ENCODE peak calls at places on chromosomes 1 and 21, in four cellular contexts. X is IMR-90, U is endothelial cell of umbilical vein, W is GM12878. A is an unnamed sample.

GRCh38 chr1:161440312-161440894 is 64.9 kb upstream of the FCGR2A start:
- DNase-seq in X (peak; percentile 53), U (peak; percentile 51), W (peak; percentile 23), A (peak; percentile 82)

GRCh38 chr1:56811331-56811730 is 7.9 kb downstream of the FYB2 start:
- DNase-seq in X (no peak), W (no peak), U (no peak), A (no peak)

GRCh38 chr1:68230901-68231626 is 1.3 kb downstream of the WLS start:
- DNase-seq in W (no peak), X (no peak), U (no peak), A (no peak)

GRCh38 chr21:40618216-40618615 is 228.7 kb downstream of the DSCAM start:
- DNase-seq in W (no peak), U (no peak), X (no peak), A (no peak)

GRCh38 chr1:89633745-89634625 is 1.1 kb downstream of the LRRC8C start:
- DNase-seq in U (peak; percentile 55), W (no peak), X (peak; percentile 48), A (peak; percentile 30)

GRCh38 chr1:39047374-39048229 is 21.5 kb downstream of the NDUFS5 start:
- DNase-seq in X (peak; percentile 87), W (peak; percentile 30), U (peak; percentile 87), A (peak; percentile 66)

GRCh38 chr21:15255359-15256157 is 190.8 kb upstream of the NRIP1 start:
- DNase-seq in X (no peak), W (no peak), U (no peak), A (no peak)

GRCh38 chr1:6185635-6186382 is 5.7 kb upstream of the CHD5 start:
- DNase-seq in W (no peak), U (peak; percentile 26), X (peak; percentile 41), A (no peak)

GRCh38 chr1:115641762-115642167 is at the start of gene VANGL1:
- DNase-seq in W (no peak), U (peak; percentile 53), X (peak; percentile 49), A (peak; percentile 94)

GRCh38 chr1:67850611-67851075 is 17.4 kb upstream of the GNG12 start:
- DNase-seq in X (peak; percentile 92), U (peak; percentile 97), W (no peak), A (no peak)

GRCh38 chr1:226549094-226549936 is 751 bp downstream of the STUM start:
- DNase-seq in W (no peak), U (no peak), X (no peak), A (no peak)

GRCh38 chr1:41618066-41618825 is 133.8 kb upstream of the EDN2 start:
- DNase-seq in W (no peak), U (peak; percentile 42), X (peak; percentile 44), A (no peak)

DNA sequence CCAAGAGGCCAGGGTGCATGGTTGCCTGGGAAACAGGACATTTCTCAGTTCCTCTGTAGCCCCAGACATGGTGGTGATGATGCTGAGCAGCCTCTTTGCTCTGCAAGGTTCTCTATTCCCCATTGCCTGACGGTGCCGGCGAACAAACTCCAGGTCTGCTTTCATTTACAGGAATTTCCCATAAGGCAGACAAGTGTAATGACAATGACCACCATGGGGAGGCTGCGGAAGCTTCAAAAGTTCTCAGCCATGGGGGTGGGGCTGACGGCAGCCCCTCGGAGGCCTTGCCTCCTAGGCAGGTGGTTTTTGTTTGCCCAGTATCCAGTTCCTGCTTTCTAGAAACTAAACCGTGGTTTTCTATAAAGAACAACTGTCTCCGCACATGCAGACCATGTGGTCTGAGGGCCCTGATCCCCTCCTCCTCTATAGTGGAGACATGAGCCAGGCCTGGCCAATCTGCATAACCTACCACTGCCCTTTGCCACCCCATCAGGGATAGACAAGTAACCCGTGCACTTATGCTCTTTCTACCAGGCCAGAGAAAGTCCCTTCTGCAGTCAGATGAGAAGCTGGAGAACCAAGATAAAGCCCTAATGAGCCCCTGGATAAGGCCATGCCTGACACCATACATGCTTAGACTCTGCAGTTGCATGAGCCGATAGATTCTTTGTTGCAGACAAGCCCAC is 54.0 kb downstream of the LDLRAD2 start:
- DNase-seq in X (no peak), W (peak; percentile 64), U (no peak), A (peak; percentile 73)
- TF ChIP-seq FOS in X (no peak), W (no peak), U (no peak), A (no peak)

DNA sequence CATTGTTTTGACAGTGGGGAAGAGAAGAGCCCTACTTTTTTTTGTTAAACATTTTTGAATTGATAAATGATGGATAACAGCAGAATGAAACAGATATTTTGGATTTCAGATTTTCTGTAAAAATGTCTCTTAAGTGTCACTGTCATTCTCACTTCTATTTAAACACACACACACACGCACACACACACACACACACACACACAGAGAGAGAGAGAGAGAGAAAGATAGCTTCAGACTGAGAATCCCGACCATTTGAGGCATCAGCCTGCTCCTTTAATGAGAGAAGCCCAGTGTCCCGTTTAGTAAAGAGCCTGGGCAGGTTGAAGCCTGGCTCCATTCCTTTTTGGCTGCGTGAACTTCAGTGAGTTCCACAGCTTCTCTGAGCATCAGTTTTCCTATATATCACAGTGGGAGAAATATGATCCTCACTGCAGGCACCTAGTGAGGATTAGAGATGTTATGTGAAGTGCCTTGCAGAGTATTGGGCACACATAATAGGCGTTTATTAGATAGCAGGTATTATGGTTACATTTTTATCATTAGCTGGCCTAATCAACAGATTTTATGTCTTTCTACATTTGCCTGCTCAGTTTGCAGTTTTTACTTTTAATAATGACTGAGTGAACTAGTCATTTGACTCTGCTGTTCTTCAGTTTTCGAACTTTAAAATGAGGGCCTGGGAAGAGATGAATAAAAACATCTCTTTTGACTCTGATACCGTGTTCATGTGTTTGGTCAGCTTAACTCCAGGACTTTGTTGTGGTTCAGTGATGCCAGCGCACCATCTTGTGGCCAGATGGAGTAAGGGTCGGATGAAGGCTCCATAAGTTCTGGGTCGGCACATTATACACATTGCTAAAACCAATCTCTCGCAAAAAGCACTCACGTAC is 78.8 kb upstream of the GPR88 start:
- DNase-seq in W (peak; percentile 55), U (peak; percentile 87), X (peak; percentile 82), A (no peak)
- TF ChIP-seq FOS in W (no peak), U (no peak), X (no peak), A (no peak)

DNA sequence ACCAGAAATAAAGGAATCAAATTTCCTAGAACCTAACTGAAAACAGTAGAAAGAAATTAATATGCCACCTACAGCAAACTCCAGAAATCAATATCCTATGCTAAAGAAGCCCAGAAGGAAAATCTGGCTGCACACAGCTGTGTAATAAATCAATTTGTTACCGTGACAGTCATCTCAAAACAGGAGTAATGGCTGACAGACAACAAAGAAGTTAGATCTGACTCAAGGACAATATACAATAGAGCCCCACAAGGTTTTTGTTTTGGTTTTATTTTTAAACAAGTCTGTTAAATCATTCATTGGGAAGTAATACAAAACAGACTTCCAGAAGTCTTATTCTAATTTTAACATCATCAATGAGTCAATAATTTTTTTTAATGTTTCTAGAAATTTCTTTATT is 168.4 kb downstream of the RERE start:
- DNase-seq in W (no peak), U (peak; percentile 85), X (no peak), A (no peak)
- TF ChIP-seq FOS in W (no peak), U (no peak), X (no peak), A (no peak)

DNA sequence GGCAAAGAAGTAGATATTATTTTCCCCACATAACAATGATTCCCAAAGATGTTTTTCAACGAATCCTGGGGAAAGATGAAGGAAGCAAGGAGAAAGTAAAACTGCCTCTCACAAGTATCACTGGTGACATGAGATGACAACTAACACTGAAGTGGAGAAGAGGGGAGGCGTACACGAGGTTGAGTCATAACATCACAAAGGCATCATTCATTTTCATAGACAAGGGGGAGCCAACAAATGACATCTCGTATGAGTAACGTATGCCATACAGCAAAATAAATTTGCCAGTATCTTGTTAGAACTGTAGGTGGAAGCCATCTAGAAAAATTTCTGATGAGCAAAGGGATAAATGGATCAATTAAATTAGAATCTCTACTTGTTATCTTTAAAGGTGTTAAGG is 56.6 kb downstream of the ATP1B1 start:
- DNase-seq in W (no peak), U (no peak), X (peak; percentile 30), A (no peak)
- TF ChIP-seq FOS in W (no peak), U (no peak), X (no peak), A (no peak)

GRCh38 chr1:107141491-107142369 is 891 bp downstream of the NTNG1 start:
- DNase-seq in X (peak; percentile 50), U (peak; percentile 65), W (no peak), A (peak; percentile 25)
- TF ChIP-seq FOS in X (no peak), U (no peak), W (no peak), A (no peak)

DNA sequence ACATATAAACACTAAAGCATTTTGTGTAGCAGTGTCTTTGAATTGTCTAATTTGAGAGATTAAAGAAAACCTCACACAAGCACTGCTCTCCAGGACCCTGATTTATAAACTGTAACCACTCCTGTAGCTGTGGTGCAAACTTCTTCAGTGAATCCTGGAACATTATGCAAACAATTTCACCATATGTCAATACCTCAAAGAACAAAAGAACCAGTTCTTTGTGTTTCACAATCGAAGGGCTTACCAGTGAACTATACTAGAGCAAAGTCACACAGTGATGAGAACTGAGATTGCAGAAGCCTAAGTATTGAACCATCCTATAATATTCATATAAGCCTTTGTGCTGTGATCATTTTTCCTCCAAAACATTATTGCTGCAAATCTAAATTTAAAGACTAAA is 21.5 kb downstream of the DPH5 start:
- DNase-seq in W (no peak), X (peak; percentile 34), U (no peak), A (no peak)
- TF ChIP-seq FOS in W (no peak), X (no peak), U (no peak), A (no peak)

GRCh38 chr1:63506782-63507181 is 16.2 kb downstream of the ITGB3BP start:
- DNase-seq in W (no peak), X (no peak), U (no peak), A (no peak)
- TF ChIP-seq FOS in W (no peak), X (no peak), U (no peak), A (no peak)

DNA sequence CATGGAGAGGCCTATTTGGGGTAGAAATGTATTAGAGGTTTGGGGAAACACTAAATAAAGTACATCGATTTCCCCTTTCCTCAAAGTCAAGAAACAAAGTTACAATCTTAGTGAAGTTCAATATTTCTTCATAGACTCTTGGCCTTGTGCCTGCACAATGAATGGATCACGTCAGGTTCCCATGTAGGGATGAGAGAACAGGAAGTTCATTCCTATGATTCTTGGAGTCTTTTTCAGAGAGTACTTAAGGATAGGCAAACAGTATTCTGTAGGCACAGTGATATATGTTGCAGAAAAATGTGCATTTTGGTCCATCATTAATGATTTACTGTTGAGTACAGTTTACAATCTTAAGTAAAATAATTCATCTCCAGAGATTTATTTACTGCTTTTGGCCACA is 275.5 kb downstream of the RGS7 start:
- DNase-seq in W (no peak), U (no peak), X (no peak), A (no peak)
- TF ChIP-seq FOS in W (no peak), U (no peak), X (no peak), A (no peak)

DNA sequence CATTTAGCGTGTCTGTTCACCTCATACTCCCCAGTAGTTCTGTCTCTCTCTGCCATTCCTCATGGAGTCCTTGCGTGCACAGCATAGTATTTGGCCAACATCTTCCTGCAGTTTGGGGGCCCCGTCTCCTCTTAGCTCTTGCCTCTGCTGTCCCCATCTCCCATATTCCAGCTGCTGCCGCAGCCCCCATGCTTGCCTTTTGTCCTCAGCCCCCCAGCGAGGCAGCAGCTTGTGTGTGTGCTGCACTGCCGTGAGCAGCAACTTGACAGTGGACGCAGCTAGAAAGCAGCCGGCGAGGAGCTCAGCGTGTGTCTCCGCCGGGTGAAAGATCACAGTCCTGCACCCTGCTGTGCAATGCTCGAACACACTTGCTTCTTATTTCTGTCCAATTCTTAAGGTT is 164.2 kb upstream of the COL6A1 start:
- DNase-seq in W (no peak), U (no peak), X (no peak), A (no peak)
- TF ChIP-seq FOS in W (no peak), U (no peak), X (no peak), A (no peak)